ENCODE peak calls at places on chromosomes 11 and 22, in six cellular contexts. One of them, this sample, is unnamed.
A peak's percentile ranks its signal among the peaks of the same experiment; 100 is the strongest.

GRCh38 chr11:130201026-130201425 is 41.4 kb downstream of the ST14 start:
- DNase-seq in dorsolateral prefrontal cortex: no peak
- DNase-seq in AG04450: no peak
- DNase-seq in transverse colon: no peak
- DNase-seq in OCI-LY7: no peak
- DNase-seq in lower leg skin: no peak
- DNase-seq in this sample: no peak

GRCh38 chr11:19628018-19628417 is 84.6 kb upstream of the NAV2 start:
- DNase-seq in dorsolateral prefrontal cortex: no peak
- DNase-seq in AG04450: no peak
- DNase-seq in transverse colon: peak; percentile 47
- DNase-seq in OCI-LY7: no peak
- DNase-seq in lower leg skin: peak; percentile 95
- DNase-seq in this sample: peak; percentile 93

GRCh38 chr11:65454696-65455456 is 32.3 kb downstream of the NEAT1 start:
- DNase-seq in dorsolateral prefrontal cortex: peak; percentile 90
- DNase-seq in AG04450: no peak
- DNase-seq in transverse colon: peak; percentile 95
- DNase-seq in OCI-LY7: peak; percentile 91
- DNase-seq in lower leg skin: peak; percentile 98
- DNase-seq in this sample: peak; percentile 53

GRCh38 chr11:122319842-122320555 is 204.0 kb upstream of the BLID start:
- DNase-seq in dorsolateral prefrontal cortex: peak; percentile 61
- DNase-seq in AG04450: no peak
- DNase-seq in transverse colon: no peak
- DNase-seq in OCI-LY7: no peak
- DNase-seq in lower leg skin: no peak
- DNase-seq in this sample: no peak

GRCh38 chr11:125942771-125943428 is 2.9 kb upstream of the VSIG10L2 start:
- DNase-seq in dorsolateral prefrontal cortex: no peak
- DNase-seq in AG04450: no peak
- DNase-seq in transverse colon: no peak
- DNase-seq in OCI-LY7: no peak
- DNase-seq in lower leg skin: peak; percentile 74
- DNase-seq in this sample: no peak

GRCh38 chr11:14969922-14970323 is 2.2 kb downstream of the CALCA start:
- DNase-seq in dorsolateral prefrontal cortex: no peak
- DNase-seq in AG04450: no peak
- DNase-seq in transverse colon: peak; percentile 29
- DNase-seq in OCI-LY7: peak; percentile 21
- DNase-seq in lower leg skin: no peak
- DNase-seq in this sample: peak; percentile 20

GRCh38 chr11:105000797-105001196 is 22.2 kb downstream of the CASP5 start:
- DNase-seq in dorsolateral prefrontal cortex: no peak
- DNase-seq in AG04450: no peak
- DNase-seq in transverse colon: peak; percentile 29
- DNase-seq in OCI-LY7: peak; percentile 19
- DNase-seq in lower leg skin: no peak
- DNase-seq in this sample: no peak

GRCh38 chr22:36991220-36991619 is 28.0 kb downstream of the TST start:
- DNase-seq in dorsolateral prefrontal cortex: no peak
- DNase-seq in AG04450: no peak
- DNase-seq in transverse colon: no peak
- DNase-seq in OCI-LY7: no peak
- DNase-seq in lower leg skin: no peak
- DNase-seq in this sample: no peak

GRCh38 chr22:37404126-37404525 is 23.2 kb downstream of the ELFN2 start:
- DNase-seq in dorsolateral prefrontal cortex: no peak
- DNase-seq in AG04450: no peak
- DNase-seq in transverse colon: no peak
- DNase-seq in OCI-LY7: no peak
- DNase-seq in lower leg skin: no peak
- DNase-seq in this sample: no peak

DNA sequence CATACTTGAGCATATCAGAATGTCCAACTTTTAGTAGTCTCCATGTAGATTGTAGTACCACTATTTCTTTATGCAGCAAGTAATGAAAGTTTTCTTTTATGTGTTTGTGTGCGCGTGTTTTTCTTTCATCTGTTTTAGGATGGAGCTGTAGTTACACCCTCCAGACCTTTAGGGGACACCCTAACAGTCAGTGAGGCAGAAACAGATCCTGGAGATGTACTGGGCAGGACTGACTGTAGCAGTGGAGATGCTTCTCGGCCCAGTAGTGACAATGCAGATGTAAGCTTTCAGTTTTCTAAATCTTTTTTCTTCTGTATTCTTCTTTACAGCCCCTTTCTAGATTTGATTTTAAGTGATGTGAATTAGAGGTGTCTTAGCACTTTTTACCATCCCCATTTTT is 79.9 kb upstream of the GRIK4 start:
- DNase-seq in dorsolateral prefrontal cortex: no peak
- DNase-seq in AG04450: peak; percentile 13
- DNase-seq in transverse colon: no peak
- DNase-seq in OCI-LY7: peak; percentile 5
- DNase-seq in lower leg skin: no peak
- DNase-seq in this sample: peak; percentile 75
- TF ChIP-seq CTCF in dorsolateral prefrontal cortex: no peak
- TF ChIP-seq CTCF in AG04450: peak; percentile 45
- TF ChIP-seq CTCF in transverse colon: no peak
- TF ChIP-seq CTCF in OCI-LY7: peak; percentile 60
- TF ChIP-seq CTCF in lower leg skin: no peak
- TF ChIP-seq CTCF in this sample: peak; percentile 69

GRCh38 chr11:103110406-103110805 is 1.2 kb downstream of the DYNC2H1 start:
- DNase-seq in dorsolateral prefrontal cortex: no peak
- DNase-seq in AG04450: no peak
- DNase-seq in transverse colon: no peak
- DNase-seq in OCI-LY7: no peak
- DNase-seq in lower leg skin: no peak
- DNase-seq in this sample: peak; percentile 57
- TF ChIP-seq CTCF in dorsolateral prefrontal cortex: no peak
- TF ChIP-seq CTCF in AG04450: peak; percentile 46
- TF ChIP-seq CTCF in transverse colon: no peak
- TF ChIP-seq CTCF in OCI-LY7: peak; percentile 40
- TF ChIP-seq CTCF in lower leg skin: no peak
- TF ChIP-seq CTCF in this sample: peak; percentile 77

GRCh38 chr11:44566952-44567875 is 1.8 kb downstream of the CD82 start:
- DNase-seq in dorsolateral prefrontal cortex: no peak
- DNase-seq in AG04450: no peak
- DNase-seq in transverse colon: no peak
- DNase-seq in OCI-LY7: no peak
- DNase-seq in lower leg skin: no peak
- DNase-seq in this sample: no peak
- TF ChIP-seq CTCF in dorsolateral prefrontal cortex: no peak
- TF ChIP-seq CTCF in AG04450: peak; percentile 37
- TF ChIP-seq CTCF in transverse colon: no peak
- TF ChIP-seq CTCF in OCI-LY7: no peak
- TF ChIP-seq CTCF in lower leg skin: no peak
- TF ChIP-seq CTCF in this sample: peak; percentile 58

GRCh38 chr11:134481135-134481534 is 69.1 kb upstream of the B3GAT1 start:
- DNase-seq in dorsolateral prefrontal cortex: no peak
- DNase-seq in AG04450: no peak
- DNase-seq in transverse colon: no peak
- DNase-seq in OCI-LY7: no peak
- DNase-seq in lower leg skin: no peak
- DNase-seq in this sample: no peak
- TF ChIP-seq CTCF in dorsolateral prefrontal cortex: no peak
- TF ChIP-seq CTCF in AG04450: no peak
- TF ChIP-seq CTCF in transverse colon: no peak
- TF ChIP-seq CTCF in OCI-LY7: no peak
- TF ChIP-seq CTCF in lower leg skin: no peak
- TF ChIP-seq CTCF in this sample: no peak

GRCh38 chr11:451738-452137 is 1.7 kb downstream of the PTDSS2 start:
- DNase-seq in dorsolateral prefrontal cortex: no peak
- DNase-seq in AG04450: no peak
- DNase-seq in transverse colon: no peak
- DNase-seq in OCI-LY7: no peak
- DNase-seq in lower leg skin: no peak
- DNase-seq in this sample: no peak

GRCh38 chr11:449889-450808 is at the start of gene PTDSS2:
- DNase-seq in dorsolateral prefrontal cortex: peak; percentile 97
- DNase-seq in AG04450: peak; percentile 86
- DNase-seq in transverse colon: peak; percentile 97
- DNase-seq in OCI-LY7: peak; percentile 97
- DNase-seq in lower leg skin: peak; percentile 99
- DNase-seq in this sample: peak; percentile 93

GRCh38 chr11:452916-453527 is 2.9 kb downstream of the PTDSS2 start:
- DNase-seq in dorsolateral prefrontal cortex: no peak
- DNase-seq in AG04450: no peak
- DNase-seq in transverse colon: no peak
- DNase-seq in OCI-LY7: no peak
- DNase-seq in lower leg skin: no peak
- DNase-seq in this sample: no peak

GRCh38 chr11:452203-452744 is 2.2 kb downstream of the PTDSS2 start:
- DNase-seq in dorsolateral prefrontal cortex: no peak
- DNase-seq in AG04450: no peak
- DNase-seq in transverse colon: no peak
- DNase-seq in OCI-LY7: peak; percentile 29
- DNase-seq in lower leg skin: no peak
- DNase-seq in this sample: no peak

GRCh38 chr11:450809-451451 is 851 bp downstream of the PTDSS2 start:
- DNase-seq in dorsolateral prefrontal cortex: peak; percentile 84
- DNase-seq in AG04450: no peak
- DNase-seq in transverse colon: peak; percentile 79
- DNase-seq in OCI-LY7: peak; percentile 78
- DNase-seq in lower leg skin: peak; percentile 93
- DNase-seq in this sample: peak; percentile 43
- TF ChIP-seq CTCF in dorsolateral prefrontal cortex: no peak
- TF ChIP-seq CTCF in AG04450: peak; percentile 6
- TF ChIP-seq CTCF in transverse colon: peak; percentile 34
- TF ChIP-seq CTCF in OCI-LY7: peak; percentile 74
- TF ChIP-seq CTCF in lower leg skin: no peak
- TF ChIP-seq CTCF in this sample: peak; percentile 46

GRCh38 chr11:66586136-66586535 is 6.7 kb downstream of the CCDC87 start:
- DNase-seq in dorsolateral prefrontal cortex: no peak
- DNase-seq in AG04450: no peak
- DNase-seq in transverse colon: no peak
- DNase-seq in OCI-LY7: no peak
- DNase-seq in lower leg skin: no peak
- DNase-seq in this sample: no peak

GRCh38 chr11:66581261-66581660 is 11.6 kb downstream of the CCDC87 start:
- DNase-seq in dorsolateral prefrontal cortex: no peak
- DNase-seq in AG04450: no peak
- DNase-seq in transverse colon: no peak
- DNase-seq in OCI-LY7: no peak
- DNase-seq in lower leg skin: no peak
- DNase-seq in this sample: no peak

GRCh38 chr11:66579017-66579606 is 10.7 kb upstream of the CTSF start:
- DNase-seq in dorsolateral prefrontal cortex: peak; percentile 86
- DNase-seq in AG04450: peak; percentile 48
- DNase-seq in transverse colon: peak; percentile 81
- DNase-seq in OCI-LY7: peak; percentile 73
- DNase-seq in lower leg skin: peak; percentile 96
- DNase-seq in this sample: peak; percentile 48

DNA sequence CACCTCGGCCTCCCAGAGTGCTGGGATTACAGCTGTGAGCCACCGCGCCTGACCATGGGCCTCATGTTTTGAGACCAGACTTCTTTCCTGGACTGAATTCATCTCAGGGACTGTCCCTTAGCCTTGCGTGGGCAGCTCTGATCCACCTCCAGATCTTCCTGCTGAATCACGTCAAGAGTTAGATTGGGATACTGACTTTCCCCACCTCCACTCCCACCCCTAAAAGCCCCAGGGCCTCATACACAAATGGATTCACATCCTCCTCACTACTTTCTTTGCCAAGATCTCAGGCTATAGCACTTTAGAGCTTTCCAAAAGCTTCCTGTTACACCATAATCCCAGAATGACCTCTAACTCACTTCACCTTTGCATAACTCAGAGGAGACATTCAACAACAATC is 12.1 kb downstream of the CCDC87 start:
- DNase-seq in dorsolateral prefrontal cortex: no peak
- DNase-seq in AG04450: no peak
- DNase-seq in transverse colon: no peak
- DNase-seq in OCI-LY7: no peak
- DNase-seq in lower leg skin: no peak
- DNase-seq in this sample: no peak
- TF ChIP-seq CTCF in dorsolateral prefrontal cortex: no peak
- TF ChIP-seq CTCF in AG04450: no peak
- TF ChIP-seq CTCF in transverse colon: no peak
- TF ChIP-seq CTCF in OCI-LY7: no peak
- TF ChIP-seq CTCF in lower leg skin: no peak
- TF ChIP-seq CTCF in this sample: no peak

GRCh38 chr11:95547974-95548373 is 241.6 kb downstream of the FAM76B start:
- DNase-seq in dorsolateral prefrontal cortex: no peak
- DNase-seq in AG04450: no peak
- DNase-seq in transverse colon: no peak
- DNase-seq in OCI-LY7: no peak
- DNase-seq in lower leg skin: no peak
- DNase-seq in this sample: no peak

GRCh38 chr11:95544095-95544795 is 245.3 kb downstream of the FAM76B start:
- DNase-seq in dorsolateral prefrontal cortex: no peak
- DNase-seq in AG04450: no peak
- DNase-seq in transverse colon: no peak
- DNase-seq in OCI-LY7: no peak
- DNase-seq in lower leg skin: no peak
- DNase-seq in this sample: no peak

GRCh38 chr11:95542868-95543551 is 246.6 kb downstream of the FAM76B start:
- DNase-seq in dorsolateral prefrontal cortex: no peak
- DNase-seq in AG04450: no peak
- DNase-seq in transverse colon: no peak
- DNase-seq in OCI-LY7: no peak
- DNase-seq in lower leg skin: no peak
- DNase-seq in this sample: no peak

GRCh38 chr11:95547186-95547585 is 242.4 kb downstream of the FAM76B start:
- DNase-seq in dorsolateral prefrontal cortex: no peak
- DNase-seq in AG04450: no peak
- DNase-seq in transverse colon: no peak
- DNase-seq in OCI-LY7: no peak
- DNase-seq in lower leg skin: no peak
- DNase-seq in this sample: no peak

GRCh38 chr11:95545116-95545875 is 244.3 kb downstream of the FAM76B start:
- DNase-seq in dorsolateral prefrontal cortex: no peak
- DNase-seq in AG04450: no peak
- DNase-seq in transverse colon: no peak
- DNase-seq in OCI-LY7: peak; percentile 16
- DNase-seq in lower leg skin: no peak
- DNase-seq in this sample: no peak
- TF ChIP-seq CTCF in dorsolateral prefrontal cortex: no peak
- TF ChIP-seq CTCF in AG04450: peak; percentile 19
- TF ChIP-seq CTCF in transverse colon: no peak
- TF ChIP-seq CTCF in OCI-LY7: peak; percentile 51
- TF ChIP-seq CTCF in lower leg skin: no peak
- TF ChIP-seq CTCF in this sample: peak; percentile 13

This sample was measured in HFFc6.